ENCODE peak calls at places on chromosome 17, in four cellular contexts. P is dorsolateral prefrontal cortex, B is endodermal cell, O is upper lobe of right lung. V is an unnamed sample.

GRCh38 chr17:72937687-72938086 is 154.8 kb downstream of the SLC39A11 start:
- DNase-seq in P (no peak), B (no peak), O (no peak), V (no peak)

GRCh38 chr17:36608794-36609497 is 7.6 kb downstream of the MRM1 start:
- DNase-seq in P (peak), B (peak), O (no peak), V (no peak)

GRCh38 chr17:6853764-6854442 is 22.4 kb upstream of the TEKT1 start:
- DNase-seq in P (no peak), B (peak), O (no peak), V (peak)

GRCh38 chr17:21292867-21293845 is 8.6 kb downstream of the MAP2K3 start:
- DNase-seq in P (no peak), B (no peak), O (no peak), V (no peak)

GRCh38 chr17:7323731-7324437 is 5.3 kb downstream of the NEURL4 start:
- DNase-seq in P (no peak), B (peak), O (peak), V (peak)

GRCh38 chr17:1137465-1137894 is 42.3 kb downstream of the ABR start:
- DNase-seq in P (no peak), B (peak), O (no peak), V (no peak)

GRCh38 chr17:82974136-82974952 is 105.1 kb upstream of the METRNL start:
- DNase-seq in P (no peak), B (peak), O (peak), V (no peak)

GRCh38 chr17:73465851-73466250 is 154.1 kb upstream of the CDC42EP4 start:
- DNase-seq in P (no peak), B (no peak), O (no peak), V (no peak)

GRCh38 chr17:72342582-72343527 is 222.0 kb downstream of the SOX9 start:
- DNase-seq in P (peak), B (no peak), O (peak), V (peak)

GRCh38 chr17:40932608-40933007 is 4.8 kb downstream of the KRT23 start:
- DNase-seq in P (no peak), B (no peak), O (no peak), V (no peak)

GRCh38 chr17:36641877-36642845 is 40.8 kb downstream of the MRM1 start:
- DNase-seq in P (no peak), B (peak), O (no peak), V (no peak)

GRCh38 chr17:61583660-61584264 is 7.3 kb downstream of the NACA2 start:
- DNase-seq in P (no peak), B (no peak), O (no peak), V (no peak)

GRCh38 chr17:78256705-78257559 is 25.5 kb downstream of the TMEM235 start:
- DNase-seq in P (no peak), B (peak), O (peak), V (no peak)

GRCh38 chr17:44314031-44314430 is 5.6 kb downstream of the RUNDC3A start:
- DNase-seq in P (no peak), B (no peak), O (no peak), V (no peak)

GRCh38 chr17:44312396-44313104 is 4.1 kb downstream of the RUNDC3A start:
- DNase-seq in P (no peak), B (no peak), O (no peak), V (no peak)

GRCh38 chr17:44314869-44315661 is 6.7 kb downstream of the RUNDC3A start:
- DNase-seq in P (no peak), B (peak), O (peak), V (peak)

GRCh38 chr17:44315760-44316731 is 7.6 kb downstream of the RUNDC3A start:
- DNase-seq in P (no peak), B (peak), O (no peak), V (no peak)

GRCh38 chr17:44314524-44314868 is 6.1 kb downstream of the RUNDC3A start:
- DNase-seq in P (no peak), B (no peak), O (no peak), V (no peak)
- H3K27ac ChIP-seq in P (peak), B (no peak), O (no peak), V (no peak)

GRCh38 chr17:81194225-81194760 is 28.3 kb upstream of the AATK start:
- DNase-seq in P (no peak), B (no peak), O (no peak), V (no peak)

GRCh38 chr17:81193051-81193410 is 27.0 kb upstream of the AATK start:
- DNase-seq in P (no peak), B (no peak), O (no peak), V (no peak)

GRCh38 chr17:81192386-81193050 is 26.5 kb upstream of the AATK start:
- DNase-seq in P (no peak), B (no peak), O (no peak), V (no peak)

GRCh38 chr17:81194941-81195901 is 27.5 kb downstream of the CEP131 start:
- DNase-seq in P (no peak), B (no peak), O (no peak), V (no peak)

DNA sequence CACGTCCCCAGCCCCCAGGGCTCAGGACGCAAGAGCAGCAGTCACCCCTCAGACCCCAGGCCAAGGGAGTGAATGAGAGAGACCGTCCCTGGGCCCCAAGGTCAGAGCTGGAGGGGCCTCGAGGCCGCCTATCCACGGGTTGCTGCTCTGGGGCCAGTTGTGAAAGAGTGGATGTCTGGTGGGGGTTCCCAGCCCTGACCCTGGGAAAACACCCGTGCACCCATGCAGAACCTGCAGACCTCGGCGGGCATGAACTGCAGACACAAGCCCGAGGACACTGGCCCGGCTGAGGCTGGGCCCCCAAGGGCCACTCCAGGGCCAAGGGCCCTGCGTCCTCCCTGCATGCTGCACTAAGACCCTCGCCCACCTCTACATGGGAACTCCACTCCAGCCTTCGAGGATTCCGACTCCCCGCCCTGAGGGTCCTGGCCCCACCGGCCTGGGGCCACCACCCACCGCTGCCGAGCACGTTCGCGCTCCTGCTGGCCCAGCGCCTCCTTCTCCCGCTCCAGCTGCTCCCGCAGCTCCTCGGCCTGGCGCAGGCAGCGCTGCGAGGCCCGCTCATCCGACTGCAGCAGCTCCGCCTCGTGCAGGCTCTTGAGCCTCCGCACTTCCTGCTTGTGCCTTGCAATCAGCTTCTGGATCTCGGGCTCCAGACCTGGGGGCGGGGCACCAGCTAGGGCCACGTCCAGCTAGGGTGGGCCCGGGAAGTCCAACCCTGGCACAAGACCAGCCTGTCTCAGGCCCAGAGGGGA is 27.6 kb upstream of the AATK start:
- DNase-seq in P (no peak), B (no peak), O (no peak), V (no peak)
- H3K27ac ChIP-seq in P (no peak), B (no peak), O (no peak), V (no peak)

DNA sequence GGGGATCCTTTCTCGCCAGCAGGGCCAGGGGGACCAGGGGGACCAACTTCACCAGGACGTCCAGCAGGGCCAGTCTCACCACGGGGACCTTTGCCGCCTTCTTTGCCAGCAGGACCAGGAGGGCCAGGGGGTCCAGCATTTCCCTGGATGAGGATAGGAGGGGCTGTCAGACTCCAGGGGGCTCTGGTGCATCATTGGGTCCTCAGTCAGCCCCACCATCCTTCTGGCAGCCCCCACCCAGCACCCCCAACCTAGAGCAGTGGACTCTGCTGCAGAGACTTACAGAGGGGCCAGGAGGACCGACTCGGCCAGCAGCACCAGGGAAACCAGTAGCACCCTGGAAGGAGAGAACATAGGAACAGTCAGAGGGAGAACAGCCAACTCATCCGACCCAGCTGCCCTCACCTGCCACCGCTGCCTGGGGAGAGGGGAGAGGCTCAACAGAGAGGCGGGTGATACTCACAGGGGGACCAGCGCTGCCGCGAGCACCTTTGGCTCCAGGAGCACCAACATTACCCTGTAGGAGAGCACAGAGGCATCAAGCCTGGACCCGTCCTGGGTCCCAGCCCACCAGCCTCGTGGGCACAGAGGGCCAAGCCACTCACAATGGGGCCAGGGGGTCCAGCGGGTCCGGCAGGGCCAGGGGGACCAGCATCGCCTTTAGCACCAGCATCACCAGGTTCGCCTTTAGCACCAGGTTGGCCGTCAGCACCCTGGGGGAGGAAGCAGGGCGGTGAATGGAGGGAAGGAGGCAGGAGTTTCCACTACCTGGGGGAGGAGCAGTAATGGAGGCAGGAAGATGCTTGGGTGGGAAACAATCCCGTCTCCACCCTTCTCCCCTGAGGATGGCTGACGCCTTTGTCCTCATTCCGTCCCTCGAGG is 11.8 kb downstream of the COL1A1 start:
- DNase-seq in P (no peak), B (no peak), O (no peak), V (no peak)
- H3K27ac ChIP-seq in P (no peak), B (no peak), O (no peak), V (no peak)

DNA sequence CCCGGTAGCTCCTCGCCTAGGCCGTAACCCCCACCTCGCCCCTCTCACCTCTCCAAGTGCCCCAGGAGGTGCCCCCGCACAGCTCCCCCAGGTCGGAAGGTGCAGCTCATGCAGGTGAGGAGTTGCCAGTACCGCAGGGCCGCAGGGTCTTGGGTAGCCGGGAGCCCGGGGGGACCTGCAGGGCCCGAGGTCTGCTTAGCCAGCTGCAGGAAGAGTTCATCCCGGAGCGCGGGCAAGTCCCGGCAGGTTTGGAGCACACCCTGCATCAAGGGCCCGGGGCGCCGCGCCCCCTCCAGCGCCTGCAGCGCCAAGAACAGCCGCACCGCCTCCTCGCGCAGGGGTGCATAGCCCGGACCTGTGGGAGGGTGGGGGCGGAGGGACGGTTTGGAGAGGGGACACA is 4.8 kb downstream of the PLEKHH3 start:
- DNase-seq in P (no peak), B (peak), O (no peak), V (no peak)
- H3K27ac ChIP-seq in P (no peak), B (no peak), O (no peak), V (no peak)

GRCh38 chr17:30520882-30521281 is 43.7 kb downstream of the GOSR1 start:
- DNase-seq in P (no peak), B (no peak), O (no peak), V (no peak)

GRCh38 chr17:30519166-30519565 is 42.0 kb downstream of the GOSR1 start:
- DNase-seq in P (no peak), B (no peak), O (no peak), V (no peak)

GRCh38 chr17:30520436-30520835 is 43.2 kb downstream of the GOSR1 start:
- DNase-seq in P (no peak), B (no peak), O (no peak), V (no peak)

GRCh38 chr17:30517786-30518185 is 40.6 kb downstream of the GOSR1 start:
- DNase-seq in P (no peak), B (no peak), O (no peak), V (no peak)

DNA sequence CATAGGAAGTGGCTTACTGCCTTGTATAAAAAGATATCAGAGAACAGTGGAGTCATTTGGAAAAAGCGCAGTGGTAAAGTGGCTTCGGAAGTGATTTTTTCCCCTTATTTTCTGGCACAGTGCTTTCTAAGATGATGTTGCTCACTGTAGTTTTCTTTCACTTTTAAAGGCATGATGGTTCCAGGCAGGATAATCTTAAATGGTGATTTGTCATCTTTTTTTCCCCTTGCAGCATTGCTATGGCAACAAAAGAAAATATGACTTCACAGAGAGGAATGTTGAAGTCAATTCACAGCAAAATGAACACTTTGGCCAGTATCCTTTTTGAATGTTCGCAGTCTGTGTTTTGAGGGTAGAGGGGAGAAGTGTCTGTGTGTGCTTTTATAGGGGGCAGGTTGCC is 42.5 kb downstream of the GOSR1 start:
- DNase-seq in P (no peak), B (no peak), O (no peak), V (no peak)
- H3K27ac ChIP-seq in P (no peak), B (no peak), O (peak), V (no peak)

GRCh38 chr17:19320876-19321275 is 41.6 kb downstream of the B9D1 start:
- DNase-seq in P (no peak), B (peak), O (peak), V (no peak)
- H3K27ac ChIP-seq in P (peak), B (no peak), O (no peak), V (peak)

GRCh38 chr17:75319818-75320691 is 30.8 kb upstream of the SLC25A19 start:
- DNase-seq in P (no peak), B (no peak), O (no peak), V (no peak)
- H3K27ac ChIP-seq in P (no peak), B (no peak), O (no peak), V (no peak)

DNA sequence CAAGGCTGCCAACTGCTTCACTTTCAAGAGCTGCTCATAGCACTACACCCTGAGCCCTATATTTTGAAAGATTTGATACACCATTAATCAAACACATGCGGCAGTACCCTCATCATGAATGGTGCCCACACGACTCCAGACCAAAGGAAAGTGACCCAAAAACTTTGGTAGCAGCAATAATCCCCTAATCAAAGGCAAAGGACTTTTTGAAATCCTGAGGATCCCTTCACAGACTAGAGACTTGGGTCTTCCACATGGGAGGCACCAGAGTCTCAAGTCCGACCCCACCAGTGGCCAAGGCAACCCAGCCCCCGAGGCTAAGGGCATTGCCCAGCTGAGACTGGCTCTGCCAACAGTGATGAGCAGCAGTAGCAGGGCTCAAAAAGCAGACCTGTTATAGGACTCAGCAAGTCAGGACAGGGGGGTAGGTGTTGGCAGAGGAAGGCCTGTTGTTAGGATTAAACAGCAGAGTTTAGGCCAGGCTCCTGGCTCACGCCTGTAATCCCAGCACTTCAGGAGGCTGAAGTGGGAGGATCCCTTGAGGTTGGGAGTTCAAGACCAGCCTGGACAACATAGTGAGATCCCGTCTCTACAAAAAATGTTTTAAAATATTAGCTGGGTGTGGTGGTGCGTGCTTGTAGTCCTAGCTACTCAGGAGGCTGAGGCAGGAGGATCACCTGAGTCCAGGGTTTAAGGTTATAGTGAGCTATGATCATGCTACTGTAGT is 3.2 kb downstream of the TRIM25 start:
- DNase-seq in P (no peak), B (no peak), O (no peak), V (no peak)
- H3K27ac ChIP-seq in P (no peak), B (no peak), O (peak), V (no peak)

GRCh38 chr17:52212851-52213250 is 54.3 kb upstream of the CA10 start:
- DNase-seq in P (no peak), B (no peak), O (no peak), V (no peak)

GRCh38 chr17:52213451-52213850 is 54.9 kb upstream of the CA10 start:
- DNase-seq in P (no peak), B (no peak), O (no peak), V (no peak)

GRCh38 chr17:52209507-52209906 is 51.0 kb upstream of the CA10 start:
- DNase-seq in P (no peak), B (no peak), O (no peak), V (no peak)

GRCh38 chr17:52202572-52202876 is 44.0 kb upstream of the CA10 start:
- DNase-seq in P (no peak), B (no peak), O (no peak), V (no peak)

GRCh38 chr17:52207786-52208185 is 49.3 kb upstream of the CA10 start:
- DNase-seq in P (peak), B (no peak), O (no peak), V (no peak)
- H3K27ac ChIP-seq in P (no peak), B (no peak), O (no peak), V (no peak)

V was measured in caudate nucleus.